ENCODE peak calls at places on chromosomes 13 and 19, in six cellular contexts. Z is Daoy, A is posterior cingulate gyrus, C is upper lobe of right lung, Y is neural progenitor cell, E is Peyer's patch. J is an unnamed sample.

GRCh38 chr19:43610493-43610892 is 1.4 kb upstream of the SRRM5 start:
- DNase-seq in Y (no peak), A (no peak), Z (no peak), C (no peak), E (no peak), J (peak; percentile 86)

GRCh38 chr19:18859676-18860301 is 28.0 kb downstream of the UPF1 start:
- DNase-seq in Y (no peak), C (no peak), A (no peak), E (no peak), Z (no peak), J (no peak)

GRCh38 chr19:51754770-51755169 is 3.1 kb upstream of the FPR1 start:
- DNase-seq in E (no peak), A (no peak), Z (no peak), Y (no peak), C (no peak), J (no peak)

GRCh38 chr19:11375143-11375948 is 880 bp downstream of the SWSAP1 start:
- DNase-seq in A (no peak), C (peak; percentile 87), Y (peak; percentile 59), E (peak; percentile 76), Z (no peak), J (peak; percentile 44)

GRCh38 chr13:33026489-33027152 is 10.4 kb downstream of the KL start:
- DNase-seq in C (no peak), E (no peak), Y (no peak), Z (no peak), A (no peak), J (no peak)

GRCh38 chr13:113458218-113459065 is 5.2 kb upstream of the ADPRHL1 start:
- DNase-seq in Y (peak; percentile 57), C (peak; percentile 57), Z (peak; percentile 10), E (no peak), A (no peak), J (peak; percentile 93)

GRCh38 chr13:61414686-61415664 is 674 bp downstream of the PCDH20 start:
- DNase-seq in Z (peak; percentile 39), E (no peak), C (peak; percentile 86), A (no peak), Y (peak; percentile 91), J (peak; percentile 80)

GRCh38 chr19:18233224-18233825 is 7.1 kb upstream of the PDE4C start:
- DNase-seq in C (peak; percentile 82), A (no peak), Y (peak; percentile 96), Z (peak; percentile 68), E (no peak), J (peak; percentile 72)

GRCh38 chr19:38425810-38426466 is at the start of gene RASGRP4:
- DNase-seq in A (no peak), C (peak; percentile 71), Z (no peak), E (peak; percentile 44), Y (no peak), J (no peak)

GRCh38 chr19:16807416-16808274 is 21.6 kb upstream of the SIN3B start:
- DNase-seq in A (no peak), E (no peak), C (no peak), Z (no peak), Y (no peak), J (no peak)

GRCh38 chr19:15194938-15195337 is 5.9 kb downstream of the NOTCH3 start:
- DNase-seq in A (no peak), E (no peak), Z (peak; percentile 57), Y (no peak), C (peak; percentile 76), J (no peak)

GRCh38 chr13:37109080-37109678 is 3.7 kb upstream of the CSNK1A1L start:
- DNase-seq in Y (peak; percentile 30), C (no peak), A (no peak), Z (no peak), E (no peak), J (peak; percentile 75)

J was measured in A673.